ENCODE peak calls at places on chromosomes 7 and 10, in ten cellular contexts. H is NCI-H1694; C is ELR; A is fibroblast of lung; L is T-helper 2 cell treated with Interferon-gamma antibody and Interleukin-4, amounts not matched to agents 5 μg/mL and 100 μg/mL, for 36 hours; B is NCI-H460; P is adipocyte; S is amygdala; W is heart left ventricle; T is hepatocyte. V is an unnamed sample.
A peak's percentile ranks its signal among the peaks of the same experiment; 100 is the strongest.

GRCh38 chr7:39560997-39561396 is 5.2 kb upstream of the YAE1 start:
- DNase-seq in W (no peak), B (no peak), H (no peak), P (no peak), L (no peak), A (no peak), C (no peak), S (no peak), T (no peak), V (no peak)

GRCh38 chr7:79741684-79742083 is 288.2 kb upstream of the MAGI2 start:
- DNase-seq in P (peak; percentile 7), A (no peak), C (peak; percentile 39), L (no peak), S (no peak), H (no peak), W (no peak), T (no peak), B (peak; percentile 4), V (no peak)

GRCh38 chr7:452230-452751 is 67.4 kb downstream of the PDGFA start:
- DNase-seq in A (peak; percentile 65), H (no peak), L (no peak), T (peak; percentile 75), S (no peak), B (no peak), C (no peak), P (peak; percentile 64), W (no peak), V (no peak)

GRCh38 chr10:110629680-110630191 is 14.4 kb upstream of the RBM20 start:
- DNase-seq in S (no peak), C (peak; percentile 75), T (peak; percentile 26), H (no peak), L (no peak), W (no peak), P (peak; percentile 52), A (peak; percentile 93), B (no peak), V (no peak)

GRCh38 chr7:108455833-108456677 is at the start of gene NRCAM:
- DNase-seq in C (peak; percentile 42), L (peak; percentile 24), S (peak; percentile 71), W (peak; percentile 27), P (peak; percentile 59), A (peak; percentile 68), H (peak; percentile 64), B (peak; percentile 71), T (peak; percentile 88), V (no peak)

GRCh38 chr10:10657139-10657760 is 360.4 kb upstream of the CELF2 start:
- DNase-seq in C (no peak), P (no peak), L (no peak), B (no peak), S (no peak), W (no peak), A (no peak), T (no peak), H (no peak), V (no peak)

GRCh38 chr10:42973870-42974692 is 102.8 kb upstream of the RET start:
- DNase-seq in A (no peak), B (no peak), L (no peak), H (no peak), P (no peak), C (no peak), W (no peak), S (no peak), T (no peak), V (no peak)

GRCh38 chr7:28072876-28073514 is 107.6 kb downstream of the JAZF1 start:
- DNase-seq in W (no peak), C (no peak), S (no peak), H (no peak), A (no peak), T (no peak), B (no peak), P (no peak), L (no peak), V (no peak)

GRCh38 chr10:85098835-85099521 is 770.6 kb downstream of the CCSER2 start:
- DNase-seq in H (no peak), B (no peak), P (no peak), W (no peak), S (no peak), C (no peak), A (no peak), T (no peak), L (no peak), V (no peak)

GRCh38 chr10:73803680-73804286 is 7.6 kb downstream of the NDST2 start:
- DNase-seq in B (no peak), P (no peak), S (no peak), L (no peak), T (no peak), W (no peak), H (no peak), A (no peak), C (no peak), V (no peak)

GRCh38 chr10:17479822-17480221 is 25.4 kb upstream of the ST8SIA6 start:
- DNase-seq in C (no peak), A (peak; percentile 56), H (no peak), S (no peak), W (no peak), L (no peak), B (no peak), T (no peak), P (no peak), V (no peak)

GRCh38 chr10:115939101-115939815 is 333.7 kb downstream of the GFRA1 start:
- DNase-seq in A (no peak), C (no peak), L (no peak), S (no peak), B (no peak), P (no peak), H (no peak), W (no peak), T (no peak), V (no peak)

GRCh38 chr7:111711426-111712065 is 149.3 kb upstream of the IMMP2L start:
- DNase-seq in C (peak; percentile 26), A (no peak), W (no peak), H (no peak), S (no peak), P (no peak), T (no peak), L (no peak), B (no peak), V (no peak)

GRCh38 chr10:79266543-79267312 is 80.5 kb upstream of the PPIF start:
- DNase-seq in L (peak; percentile 33), S (peak; percentile 41), A (peak; percentile 95), H (no peak), T (peak; percentile 60), C (peak; percentile 97), B (no peak), P (peak; percentile 91), W (peak; percentile 91), V (peak; percentile 68)

V was measured in trophoblast cell.